ENCODE peak calls at places on chromosome 12, in five cellular contexts. K is hypothalamus, R is dorsolateral prefrontal cortex, O is HEK293T, A is head of caudate nucleus. N is an unnamed sample.
A peak's percentile ranks its signal among the peaks of the same experiment; 100 is the strongest.

GRCh38 chr12:31016057-31016456 is 57.6 kb upstream of the DDX11 start:
- DNase-seq in K (no peak), R (no peak), O (no peak), A (no peak), N (no peak)

GRCh38 chr12:50720501-50720900 is 43.4 kb upstream of the ATF1 start:
- DNase-seq in K (no peak), R (no peak), O (no peak), A (no peak), N (no peak)

GRCh38 chr12:78060186-78060585 is 229.5 kb downstream of the NAV3 start:
- DNase-seq in K (no peak), R (no peak), O (no peak), A (no peak), N (no peak)

GRCh38 chr12:99111600-99111999 is 466.5 kb downstream of the APAF1 start:
- DNase-seq in K (no peak), R (peak; percentile 64), O (peak; percentile 10), A (peak; percentile 76), N (no peak)

GRCh38 chr12:1936406-1937320 is 18.2 kb upstream of the CACNA2D4 start:
- DNase-seq in K (peak; percentile 73), R (peak; percentile 88), O (no peak), A (peak; percentile 93), N (peak; percentile 65)

GRCh38 chr12:101962486-101962885 is 85.1 kb downstream of the DRAM1 start:
- DNase-seq in K (no peak), R (no peak), O (no peak), A (no peak), N (no peak)

GRCh38 chr12:31845613-31846321 is 113.4 kb upstream of the RESF1 start:
- DNase-seq in K (no peak), R (no peak), O (no peak), A (no peak), N (no peak)

GRCh38 chr12:29278673-29279420 is 102.1 kb downstream of the ERGIC2 start:
- DNase-seq in K (no peak), R (no peak), O (no peak), A (no peak), N (no peak)

GRCh38 chr12:50784501-50784900 is 20.6 kb downstream of the ATF1 start:
- DNase-seq in K (no peak), R (no peak), O (no peak), A (no peak), N (no peak)

GRCh38 chr12:56688129-56688845 is at the start of gene PTGES3:
- DNase-seq in K (peak; percentile 91), R (peak; percentile 94), O (peak; percentile 94), A (peak; percentile 94), N (peak; percentile 98)

GRCh38 chr12:41979574-41979973 is 165.1 kb downstream of the GXYLT1 start:
- DNase-seq in K (no peak), R (no peak), O (no peak), A (no peak), N (no peak)

GRCh38 chr12:79673334-79673733 is 17.4 kb downstream of the PAWR start:
- DNase-seq in K (no peak), R (no peak), O (no peak), A (no peak), N (no peak)

GRCh38 chr12:50615534-50616296 is 110.9 kb downstream of the DIP2B start:
- DNase-seq in K (no peak), R (no peak), O (no peak), A (no peak), N (no peak)

GRCh38 chr12:124617615-124618014 is 50.2 kb upstream of the NCOR2 start:
- DNase-seq in K (peak; percentile 34), R (peak; percentile 80), O (no peak), A (peak; percentile 38), N (peak; percentile 70)

GRCh38 chr12:69929531-69929930 is 104.5 kb downstream of the MYRFL start:
- DNase-seq in K (no peak), R (no peak), O (no peak), A (no peak), N (no peak)

GRCh38 chr12:69648476-69648875 is 37.8 kb upstream of the LRRC10 start:
- DNase-seq in K (no peak), R (no peak), O (no peak), A (no peak), N (no peak)

GRCh38 chr12:98440165-98440581 is 75.2 kb upstream of the TMPO start:
- DNase-seq in K (no peak), R (peak; percentile 75), O (no peak), A (peak; percentile 83), N (peak; percentile 63)

GRCh38 chr12:109264095-109264942 is 44.8 kb downstream of the FOXN4 start:
- DNase-seq in K (peak; percentile 4), R (peak; percentile 73), O (peak; percentile 89), A (peak; percentile 80), N (peak; percentile 70)

GRCh38 chr12:23197266-23197665 is 572.3 kb downstream of the ETNK1 start:
- DNase-seq in K (no peak), R (no peak), O (no peak), A (no peak), N (no peak)

GRCh38 chr12:89695100-89695499 is 13.5 kb downstream of the ATP2B1 start:
- DNase-seq in K (no peak), R (no peak), O (no peak), A (no peak), N (no peak)

GRCh38 chr12:52398176-52398575 is 8.0 kb downstream of the KRT82 start:
- DNase-seq in K (no peak), R (no peak), O (no peak), A (no peak), N (no peak)

GRCh38 chr12:117118838-117119591 is 19.8 kb upstream of the TESC start:
- DNase-seq in K (no peak), R (peak; percentile 76), O (no peak), A (peak; percentile 85), N (no peak)

GRCh38 chr12:122093098-122093883 is 14.7 kb downstream of the MLXIP start:
- DNase-seq in K (no peak), R (no peak), O (no peak), A (no peak), N (no peak)

GRCh38 chr12:52044284-52044983 is 6.8 kb upstream of the NR4A1 start:
- DNase-seq in K (peak; percentile 55), R (peak; percentile 75), O (no peak), A (peak; percentile 62), N (peak; percentile 87)

GRCh38 chr12:64097346-64098105 is 124.6 kb downstream of the KICS2 start:
- DNase-seq in K (no peak), R (no peak), O (no peak), A (no peak), N (no peak)

GRCh38 chr12:103647267-103647666 is 60.2 kb downstream of the STAB2 start:
- DNase-seq in K (no peak), R (peak; percentile 29), O (no peak), A (no peak), N (no peak)

N was measured in left ventricle myocardium inferior.